ENCODE peak calls at places on chromosomes 1 and 21, in four cellular contexts. One of them, this sample, is unnamed.

GRCh38 chr1:111541721-111542120 is 38.3 kb upstream of the ADORA3 start:
- DNase-seq in bronchial epithelial cell: peak
- DNase-seq in esophagus squamous epithelium: no peak
- DNase-seq in sigmoid colon: no peak
- DNase-seq in this sample: no peak

GRCh38 chr1:8763888-8764287 is 53.6 kb downstream of the RERE start:
- DNase-seq in bronchial epithelial cell: peak
- DNase-seq in esophagus squamous epithelium: no peak
- DNase-seq in sigmoid colon: no peak
- DNase-seq in this sample: no peak

GRCh38 chr1:192904438-192904895 is 95.6 kb downstream of the RGS2 start:
- DNase-seq in bronchial epithelial cell: peak
- DNase-seq in esophagus squamous epithelium: no peak
- DNase-seq in sigmoid colon: no peak
- DNase-seq in this sample: no peak

GRCh38 chr1:240722788-240723187 is 110.8 kb upstream of the GREM2 start:
- DNase-seq in bronchial epithelial cell: no peak
- DNase-seq in esophagus squamous epithelium: no peak
- DNase-seq in sigmoid colon: no peak
- DNase-seq in this sample: no peak

GRCh38 chr1:172662464-172663109 is 3.7 kb downstream of the FASLG start:
- DNase-seq in bronchial epithelial cell: peak
- DNase-seq in esophagus squamous epithelium: peak
- DNase-seq in sigmoid colon: no peak
- DNase-seq in this sample: peak

GRCh38 chr1:186620951-186621350 is 59.3 kb downstream of the PTGS2 start:
- DNase-seq in bronchial epithelial cell: peak
- DNase-seq in esophagus squamous epithelium: no peak
- DNase-seq in sigmoid colon: no peak
- DNase-seq in this sample: no peak

GRCh38 chr1:2290595-2291510 is 62.7 kb downstream of the SKI start:
- DNase-seq in bronchial epithelial cell: peak
- DNase-seq in esophagus squamous epithelium: peak
- DNase-seq in sigmoid colon: peak
- DNase-seq in this sample: peak

GRCh38 chr1:93253471-93253870 is 72.9 kb downstream of the CCDC18 start:
- DNase-seq in bronchial epithelial cell: no peak
- DNase-seq in esophagus squamous epithelium: no peak
- DNase-seq in sigmoid colon: no peak
- DNase-seq in this sample: no peak

GRCh38 chr1:201955009-201955749 is at the start of gene TIMM17A:
- DNase-seq in bronchial epithelial cell: peak
- DNase-seq in esophagus squamous epithelium: peak
- DNase-seq in sigmoid colon: peak
- DNase-seq in this sample: peak

GRCh38 chr1:210730023-210730422 is 401.3 kb downstream of the HHAT start:
- DNase-seq in bronchial epithelial cell: no peak
- DNase-seq in esophagus squamous epithelium: no peak
- DNase-seq in sigmoid colon: no peak
- DNase-seq in this sample: no peak

GRCh38 chr1:208499601-208500000 is 255.4 kb upstream of the PLXNA2 start:
- DNase-seq in bronchial epithelial cell: no peak
- DNase-seq in esophagus squamous epithelium: no peak
- DNase-seq in sigmoid colon: no peak
- DNase-seq in this sample: no peak

GRCh38 chr21:45578811-45579381 is 36.7 kb upstream of the SLC19A1 start:
- DNase-seq in bronchial epithelial cell: no peak
- DNase-seq in esophagus squamous epithelium: no peak
- DNase-seq in sigmoid colon: peak
- DNase-seq in this sample: no peak

GRCh38 chr1:10530281-10530740 is 55.6 kb downstream of the PEX14 start:
- DNase-seq in bronchial epithelial cell: peak
- DNase-seq in esophagus squamous epithelium: no peak
- DNase-seq in sigmoid colon: peak
- DNase-seq in this sample: no peak

GRCh38 chr1:92366045-92366405 is 67.2 kb downstream of the RPAP2 start:
- DNase-seq in bronchial epithelial cell: no peak
- DNase-seq in esophagus squamous epithelium: no peak
- DNase-seq in sigmoid colon: no peak
- DNase-seq in this sample: no peak

GRCh38 chr1:67724928-67725560 is 40.0 kb downstream of the GADD45A start:
- DNase-seq in bronchial epithelial cell: peak
- DNase-seq in esophagus squamous epithelium: no peak
- DNase-seq in sigmoid colon: no peak
- DNase-seq in this sample: peak

GRCh38 chr1:5889901-5890300 is 102.3 kb downstream of the NPHP4 start:
- DNase-seq in bronchial epithelial cell: no peak
- DNase-seq in esophagus squamous epithelium: no peak
- DNase-seq in sigmoid colon: no peak
- DNase-seq in this sample: no peak

GRCh38 chr1:182391028-182391361 is 595 bp downstream of the GLUL start:
- DNase-seq in bronchial epithelial cell: no peak
- DNase-seq in esophagus squamous epithelium: no peak
- DNase-seq in sigmoid colon: no peak
- DNase-seq in this sample: no peak

GRCh38 chr1:239814306-239814881 is 277.3 kb upstream of the FMN2 start:
- DNase-seq in bronchial epithelial cell: peak
- DNase-seq in esophagus squamous epithelium: no peak
- DNase-seq in sigmoid colon: peak
- DNase-seq in this sample: no peak

GRCh38 chr1:40780678-40781613 is 2.6 kb upstream of the KCNQ4 start:
- DNase-seq in bronchial epithelial cell: no peak
- DNase-seq in esophagus squamous epithelium: no peak
- DNase-seq in sigmoid colon: peak
- DNase-seq in this sample: no peak

GRCh38 chr1:160362168-160362941 is 4.5 kb upstream of the NHLH1 start:
- DNase-seq in bronchial epithelial cell: no peak
- DNase-seq in esophagus squamous epithelium: no peak
- DNase-seq in sigmoid colon: no peak
- DNase-seq in this sample: no peak

GRCh38 chr1:228723921-228724320 is 11.4 kb upstream of the RHOU start:
- DNase-seq in bronchial epithelial cell: no peak
- DNase-seq in esophagus squamous epithelium: no peak
- DNase-seq in sigmoid colon: no peak
- DNase-seq in this sample: no peak

GRCh38 chr1:83508485-83509151 is 490.3 kb downstream of the TTLL7 start:
- DNase-seq in bronchial epithelial cell: peak
- DNase-seq in esophagus squamous epithelium: no peak
- DNase-seq in sigmoid colon: no peak
- DNase-seq in this sample: no peak

GRCh38 chr1:19858894-19859293 is 23.3 kb upstream of the OTUD3 start:
- DNase-seq in bronchial epithelial cell: no peak
- DNase-seq in esophagus squamous epithelium: no peak
- DNase-seq in sigmoid colon: no peak
- DNase-seq in this sample: no peak

GRCh38 chr1:82377201-82377884 is 576.6 kb downstream of the ADGRL2 start:
- DNase-seq in bronchial epithelial cell: peak
- DNase-seq in esophagus squamous epithelium: no peak
- DNase-seq in sigmoid colon: no peak
- DNase-seq in this sample: no peak

GRCh38 chr1:79323240-79324025 is 316.9 kb upstream of the ADGRL4 start:
- DNase-seq in bronchial epithelial cell: peak
- DNase-seq in esophagus squamous epithelium: no peak
- DNase-seq in sigmoid colon: no peak
- DNase-seq in this sample: no peak

GRCh38 chr1:77833521-77834100 is 54.2 kb downstream of the MIGA1 start:
- DNase-seq in bronchial epithelial cell: no peak
- DNase-seq in esophagus squamous epithelium: no peak
- DNase-seq in sigmoid colon: no peak
- DNase-seq in this sample: no peak

GRCh38 chr1:85708826-85709222 is 591 bp upstream of the ZNHIT6 start:
- DNase-seq in bronchial epithelial cell: no peak
- DNase-seq in esophagus squamous epithelium: no peak
- DNase-seq in sigmoid colon: no peak
- DNase-seq in this sample: no peak

GRCh38 chr1:154999651-155000474 is 2.7 kb upstream of the ZBTB7B start:
- DNase-seq in bronchial epithelial cell: no peak
- DNase-seq in esophagus squamous epithelium: no peak
- DNase-seq in sigmoid colon: no peak
- DNase-seq in this sample: no peak

GRCh38 chr1:167748901-167749300 is 27.1 kb downstream of the MPZL1 start:
- DNase-seq in bronchial epithelial cell: no peak
- DNase-seq in esophagus squamous epithelium: no peak
- DNase-seq in sigmoid colon: no peak
- DNase-seq in this sample: no peak
- TF ChIP-seq CTCF in bronchial epithelial cell: no peak
- TF ChIP-seq CTCF in esophagus squamous epithelium: no peak
- TF ChIP-seq CTCF in sigmoid colon: no peak
- TF ChIP-seq CTCF in this sample: no peak

DNA sequence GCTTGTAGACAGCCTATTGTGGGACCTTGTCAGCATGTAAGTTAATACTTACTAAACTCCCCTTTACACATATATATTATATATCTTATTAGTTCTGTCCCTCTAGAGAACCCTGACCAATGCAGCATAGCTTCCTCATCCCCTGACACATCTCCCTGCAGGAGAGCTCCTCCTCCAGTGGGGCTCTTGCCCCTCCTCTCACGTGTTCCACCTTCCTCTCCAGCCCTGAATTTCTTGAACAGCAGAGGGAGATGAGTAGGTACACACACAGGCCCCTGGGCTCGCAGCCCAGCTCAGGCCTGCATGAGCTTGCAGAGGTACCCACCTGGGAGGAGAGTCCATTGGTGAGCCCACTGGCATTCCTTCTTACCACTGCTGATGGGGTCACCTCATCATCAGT is 27.3 kb upstream of the GOLT1A start:
- DNase-seq in bronchial epithelial cell: peak
- DNase-seq in esophagus squamous epithelium: no peak
- DNase-seq in sigmoid colon: no peak
- DNase-seq in this sample: no peak
- TF ChIP-seq CTCF in bronchial epithelial cell: no peak
- TF ChIP-seq CTCF in esophagus squamous epithelium: no peak
- TF ChIP-seq CTCF in sigmoid colon: no peak
- TF ChIP-seq CTCF in this sample: no peak

GRCh38 chr1:150925080-150925479 is 1.1 kb upstream of the SETDB1 start:
- DNase-seq in bronchial epithelial cell: no peak
- DNase-seq in esophagus squamous epithelium: no peak
- DNase-seq in sigmoid colon: no peak
- DNase-seq in this sample: no peak

GRCh38 chr1:150926094-150926741 is at the start of gene SETDB1:
- DNase-seq in bronchial epithelial cell: peak
- DNase-seq in esophagus squamous epithelium: peak
- DNase-seq in sigmoid colon: peak
- DNase-seq in this sample: peak

GRCh38 chr1:150928286-150928685 is 2.1 kb downstream of the SETDB1 start:
- DNase-seq in bronchial epithelial cell: no peak
- DNase-seq in esophagus squamous epithelium: no peak
- DNase-seq in sigmoid colon: no peak
- DNase-seq in this sample: no peak

GRCh38 chr1:150931773-150932172 is 5.6 kb downstream of the SETDB1 start:
- DNase-seq in bronchial epithelial cell: peak
- DNase-seq in esophagus squamous epithelium: no peak
- DNase-seq in sigmoid colon: no peak
- DNase-seq in this sample: no peak

GRCh38 chr1:150927629-150928028 is 1.5 kb downstream of the SETDB1 start:
- DNase-seq in bronchial epithelial cell: no peak
- DNase-seq in esophagus squamous epithelium: no peak
- DNase-seq in sigmoid colon: no peak
- DNase-seq in this sample: no peak
- TF ChIP-seq CTCF in bronchial epithelial cell: no peak
- TF ChIP-seq CTCF in esophagus squamous epithelium: no peak
- TF ChIP-seq CTCF in sigmoid colon: no peak
- TF ChIP-seq CTCF in this sample: no peak

GRCh38 chr1:44602675-44603610 is 71.3 kb downstream of the TMEM53 start:
- DNase-seq in bronchial epithelial cell: no peak
- DNase-seq in esophagus squamous epithelium: no peak
- DNase-seq in sigmoid colon: no peak
- DNase-seq in this sample: peak

GRCh38 chr1:44606701-44607281 is 67.5 kb downstream of the TMEM53 start:
- DNase-seq in bronchial epithelial cell: no peak
- DNase-seq in esophagus squamous epithelium: no peak
- DNase-seq in sigmoid colon: no peak
- DNase-seq in this sample: no peak

GRCh38 chr1:44603718-44604117 is 70.6 kb downstream of the TMEM53 start:
- DNase-seq in bronchial epithelial cell: no peak
- DNase-seq in esophagus squamous epithelium: no peak
- DNase-seq in sigmoid colon: no peak
- DNase-seq in this sample: no peak

GRCh38 chr1:44605904-44606615 is 68.2 kb downstream of the TMEM53 start:
- DNase-seq in bronchial epithelial cell: peak
- DNase-seq in esophagus squamous epithelium: no peak
- DNase-seq in sigmoid colon: no peak
- DNase-seq in this sample: no peak

DNA sequence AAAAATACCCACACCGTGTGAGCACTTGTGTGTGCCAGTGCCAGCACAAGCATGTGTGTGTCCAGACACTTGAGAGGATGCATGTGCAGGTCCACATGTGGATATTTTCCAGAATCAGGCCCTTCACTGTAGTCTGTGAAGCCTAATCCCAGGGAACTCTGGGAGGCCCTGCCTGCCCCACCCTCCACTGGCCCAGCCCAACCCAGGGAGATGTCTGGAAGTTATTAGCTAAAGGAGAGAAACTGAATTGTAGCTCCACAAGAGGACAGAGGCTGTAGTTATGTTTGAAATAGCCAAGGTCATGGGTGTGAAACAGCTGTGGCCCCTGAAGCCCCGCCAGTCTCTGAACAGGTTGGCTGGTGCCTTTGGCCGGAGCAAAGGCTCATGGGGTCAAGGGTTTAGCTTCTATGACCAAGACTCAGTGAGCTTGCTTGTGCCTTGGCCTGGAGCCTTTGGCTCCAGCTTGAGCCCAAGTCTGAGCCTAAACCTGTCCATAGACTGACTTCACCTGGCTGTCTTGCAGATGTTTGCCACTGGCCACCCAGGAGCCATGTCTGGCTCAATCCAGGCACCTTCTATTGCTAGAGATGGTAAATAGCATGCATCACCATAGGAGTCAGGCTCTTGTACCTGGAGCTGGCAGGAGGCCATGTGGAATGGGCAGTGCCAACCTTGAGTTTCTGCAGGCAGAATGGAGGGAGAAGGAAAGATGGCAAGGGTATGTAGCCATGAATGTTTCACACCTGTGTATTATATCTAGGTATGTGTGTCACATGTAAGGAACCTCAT is 69.9 kb downstream of the TMEM53 start:
- DNase-seq in bronchial epithelial cell: no peak
- DNase-seq in esophagus squamous epithelium: no peak
- DNase-seq in sigmoid colon: no peak
- DNase-seq in this sample: no peak
- TF ChIP-seq CTCF in bronchial epithelial cell: no peak
- TF ChIP-seq CTCF in esophagus squamous epithelium: no peak
- TF ChIP-seq CTCF in sigmoid colon: no peak
- TF ChIP-seq CTCF in this sample: no peak

DNA sequence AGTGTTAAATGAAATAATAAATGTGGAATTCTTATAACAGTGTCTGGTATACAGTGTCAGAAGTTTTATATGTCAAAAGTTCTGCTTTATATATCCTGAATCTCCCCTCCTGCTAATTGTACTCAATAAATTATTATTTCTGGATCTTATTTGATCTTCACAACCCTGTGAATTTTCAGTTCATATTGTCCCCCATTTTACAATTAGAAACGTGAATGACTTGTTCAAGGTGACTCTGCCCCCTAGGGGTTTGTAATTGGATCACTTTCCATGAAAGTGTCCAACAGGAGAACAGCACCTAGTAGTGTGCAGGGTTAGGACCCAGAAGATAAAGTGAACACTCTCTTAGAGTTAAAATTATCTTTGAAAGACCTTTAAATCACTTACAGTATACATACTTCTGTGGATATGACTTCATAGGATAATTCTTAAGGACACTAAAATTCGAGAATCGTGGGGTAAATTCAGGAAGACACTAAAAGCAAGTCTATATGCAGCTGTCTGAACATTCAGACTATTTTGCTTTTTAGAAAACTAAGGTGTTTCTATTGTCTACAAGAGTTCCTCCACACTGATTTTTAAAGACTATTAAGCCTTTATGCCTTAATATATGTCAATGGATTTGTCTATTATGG is 4.5 kb upstream of the DDR2 start:
- DNase-seq in bronchial epithelial cell: peak
- DNase-seq in esophagus squamous epithelium: no peak
- DNase-seq in sigmoid colon: no peak
- DNase-seq in this sample: no peak
- TF ChIP-seq CTCF in bronchial epithelial cell: peak
- TF ChIP-seq CTCF in esophagus squamous epithelium: no peak
- TF ChIP-seq CTCF in sigmoid colon: no peak
- TF ChIP-seq CTCF in this sample: peak

This sample was measured in psoas muscle.